ENCODE peak calls at places on chromosome 11, in six cellular contexts. F is activated CD8-positive, alpha-beta memory T cell treated with anti-CD3 and anti-CD28 coated beads for 24 hours; L is foreskin fibroblast; W is germinal center; K is NCI-H1092; Y is EL. B is an unnamed sample.

GRCh38 chr11:126352934-126353801 is 2.3 kb upstream of the ST3GAL4 start:
- DNase-seq in F (no peak), L (peak), W (no peak), K (no peak), Y (peak), B (peak)

GRCh38 chr11:67311556-67312082 is 8.3 kb downstream of the SSH3 start:
- DNase-seq in F (no peak), L (no peak), W (no peak), K (no peak), Y (no peak), B (no peak)

GRCh38 chr11:128343870-128344269 is 243.5 kb downstream of the ETS1 start:
- DNase-seq in F (no peak), L (no peak), W (no peak), K (no peak), Y (no peak), B (no peak)

GRCh38 chr11:133541331-133542095 is 9.2 kb upstream of the OPCML start:
- DNase-seq in F (no peak), L (no peak), W (no peak), K (no peak), Y (no peak), B (no peak)

GRCh38 chr11:68269414-68270081 is 2.2 kb downstream of the C11orf24 start:
- DNase-seq in F (no peak), L (peak), W (no peak), K (no peak), Y (peak), B (peak)

GRCh38 chr11:134679592-134679991 is 267.6 kb upstream of the B3GAT1 start:
- DNase-seq in F (no peak), L (no peak), W (no peak), K (no peak), Y (no peak), B (no peak)

GRCh38 chr11:17839973-17840611 is 105.5 kb downstream of the KCNC1 start:
- DNase-seq in F (no peak), L (peak), W (no peak), K (no peak), Y (no peak), B (peak)

GRCh38 chr11:38448284-38448683 is 1850.2 kb upstream of the RAG2 start:
- DNase-seq in F (no peak), L (peak), W (no peak), K (no peak), Y (peak), B (no peak)

GRCh38 chr11:94134651-94135512 is 6.2 kb downstream of the PANX1 start:
- DNase-seq in F (no peak), L (peak), W (no peak), K (no peak), Y (peak), B (peak)

GRCh38 chr11:48307760-48308386 is 1.9 kb downstream of the OR4S1 start:
- DNase-seq in F (peak), L (peak), W (peak), K (peak), Y (peak), B (peak)

GRCh38 chr11:9754041-9754471 is 90.2 kb downstream of the SWAP70 start:
- DNase-seq in F (no peak), L (peak), W (peak), K (no peak), Y (no peak), B (peak)

GRCh38 chr11:19493446-19493845 is 219.2 kb upstream of the NAV2 start:
- DNase-seq in F (no peak), L (no peak), W (no peak), K (peak), Y (no peak), B (no peak)

GRCh38 chr11:99687320-99687719 is 666.6 kb downstream of the CNTN5 start:
- DNase-seq in F (no peak), L (no peak), W (no peak), K (no peak), Y (peak), B (peak)

GRCh38 chr11:67404515-67405195 is 772 bp downstream of the TBC1D10C start:
- DNase-seq in F (peak), L (no peak), W (no peak), K (no peak), Y (no peak), B (no peak)

GRCh38 chr11:46099973-46100335 is 21.3 kb downstream of the PHF21A start:
- DNase-seq in F (no peak), L (no peak), W (no peak), K (no peak), Y (peak), B (peak)

GRCh38 chr11:540583-541432 is 3.5 kb downstream of the LRRC56 start:
- DNase-seq in F (no peak), L (no peak), W (no peak), K (no peak), Y (no peak), B (no peak)

GRCh38 chr11:106177311-106177710 is 99.8 kb downstream of the AASDHPPT start:
- DNase-seq in F (no peak), L (no peak), W (no peak), K (no peak), Y (no peak), B (no peak)

GRCh38 chr11:27395556-27396258 is 32.7 kb upstream of the CCDC34 start:
- DNase-seq in F (no peak), L (no peak), W (no peak), K (no peak), Y (peak), B (peak)

GRCh38 chr11:128874406-128874805 is 7.3 kb upstream of the KCNJ1 start:
- DNase-seq in F (no peak), L (no peak), W (no peak), K (no peak), Y (peak), B (peak)

GRCh38 chr11:33553486-33553885 is 147.1 kb downstream of the C11orf91 start:
- DNase-seq in F (no peak), L (no peak), W (no peak), K (no peak), Y (peak), B (peak)

GRCh38 chr11:111759375-111759774 is 6.8 kb downstream of the PPP2R1B start:
- DNase-seq in F (no peak), L (no peak), W (no peak), K (no peak), Y (no peak), B (no peak)

GRCh38 chr11:59197990-59198389 is 14.7 kb downstream of the MPEG1 start:
- DNase-seq in F (no peak), L (peak), W (no peak), K (peak), Y (no peak), B (no peak)

GRCh38 chr11:78427615-78428272 is 10.1 kb upstream of the GAB2 start:
- DNase-seq in F (no peak), L (no peak), W (no peak), K (no peak), Y (no peak), B (no peak)

GRCh38 chr11:123478352-123478986 is 48.4 kb downstream of the GRAMD1B start:
- DNase-seq in F (peak), L (peak), W (peak), K (peak), Y (peak), B (peak)

GRCh38 chr11:46677991-46678740 is 22.3 kb downstream of the ARHGAP1 start:
- DNase-seq in F (no peak), L (peak), W (no peak), K (no peak), Y (peak), B (peak)

GRCh38 chr11:6682591-6682935 is 577 bp downstream of the MRPL17 start:
- DNase-seq in F (no peak), L (no peak), W (no peak), K (no peak), Y (no peak), B (no peak)

B was measured in ELR.